ENCODE peak calls at places on chromosomes 4 and X, in four cellular contexts. Y is naive thymus-derived CD8-positive, alpha-beta T cell; M is GDM1; D is AG09309. L is an unnamed sample.
A peak's percentile ranks its signal among the peaks of the same experiment; 100 is the strongest.

GRCh38 chr4:13903851-13904340 is 276.4 kb upstream of the BOD1L1 start:
- DNase-seq in M (no peak), Y (no peak), D (no peak), L (no peak)

GRCh38 chrX:139734996-139735395 is 27.0 kb upstream of the MCF2 start:
- DNase-seq in M (no peak), D (no peak), Y (no peak), L (no peak)

GRCh38 chr4:9765091-9765490 is 16.3 kb upstream of the DRD5 start:
- DNase-seq in D (no peak), Y (no peak), M (no peak), L (no peak)

GRCh38 chr4:71202703-71203102 is 136.1 kb upstream of the SLC4A4 start:
- DNase-seq in D (no peak), M (no peak), Y (no peak), L (no peak)

GRCh38 chrX:45992402-45993123 is 552.7 kb downstream of the ZNF674 start:
- DNase-seq in M (no peak), D (no peak), Y (no peak), L (no peak)

GRCh38 chr4:1239949-1240305 is 9.0 kb downstream of the CTBP1 start:
- DNase-seq in M (no peak), Y (no peak), D (no peak), L (no peak)

GRCh38 chr4:44448548-44449443 is at the start of gene KCTD8:
- DNase-seq in M (peak; percentile 23), D (peak; percentile 4), Y (peak; percentile 29), L (no peak)

GRCh38 chrX:72201836-72202536 is 20.4 kb downstream of the PIN4 start:
- DNase-seq in D (peak; percentile 29), Y (no peak), M (no peak), L (no peak)

GRCh38 chr4:2911868-2912267 is 51.3 kb downstream of the NOP14 start:
- DNase-seq in M (no peak), D (no peak), Y (no peak), L (no peak)

GRCh38 chr4:81405900-81406401 is 65.8 kb downstream of the RASGEF1B start:
- DNase-seq in M (peak; percentile 25), D (peak; percentile 34), Y (no peak), L (peak; percentile 19)

GRCh38 chr4:186904104-186904503 is 180.4 kb upstream of the FAT1 start:
- DNase-seq in M (no peak), Y (no peak), D (peak; percentile 80), L (no peak)

GRCh38 chr4:15234585-15235126 is 193.2 kb upstream of the C1QTNF7 start:
- DNase-seq in D (peak; percentile 98), Y (no peak), M (no peak), L (no peak)

GRCh38 chr4:42306221-42307109 is 90.8 kb upstream of the SHISA3 start:
- DNase-seq in D (no peak), Y (no peak), M (no peak), L (no peak)

GRCh38 chr4:144565558-144566195 is 80.3 kb upstream of the HHIP start:
- DNase-seq in D (no peak), M (no peak), Y (no peak), L (no peak)

GRCh38 chr4:40721730-40722171 is 28.0 kb upstream of the NSUN7 start:
- DNase-seq in M (no peak), D (peak; percentile 20), Y (no peak), L (no peak)

GRCh38 chr4:160159457-160159856 is 1056.6 kb downstream of the RAPGEF2 start:
- DNase-seq in M (no peak), D (no peak), Y (no peak), L (no peak)

GRCh38 chrX:56025872-56026571 is 206.1 kb upstream of the KLF8 start:
- DNase-seq in M (no peak), D (no peak), Y (no peak), L (no peak)

GRCh38 chr4:10456270-10457254 is 664 bp downstream of the ZNF518B start:
- DNase-seq in D (no peak), Y (peak; percentile 45), M (no peak), L (no peak)

GRCh38 chrX:63754141-63754859 is 30.7 kb downstream of the ARHGEF9 start:
- DNase-seq in D (no peak), Y (no peak), M (no peak), L (no peak)

GRCh38 chrX:115898382-115899001 is 272.1 kb upstream of the AGTR2 start:
- DNase-seq in M (peak; percentile 71), Y (no peak), D (no peak), L (no peak)

GRCh38 chr4:140662082-140662869 is 93.5 kb upstream of the UCP1 start:
- DNase-seq in M (no peak), D (no peak), Y (no peak), L (no peak)

GRCh38 chr4:26330186-26330787 is 9.5 kb downstream of the RBPJ start:
- DNase-seq in Y (no peak), D (no peak), M (peak; percentile 25), L (peak; percentile 11)

GRCh38 chr4:179989975-179990374 is 2253.2 kb upstream of the TENM3 start:
- DNase-seq in D (no peak), Y (no peak), M (peak; percentile 25), L (peak; percentile 20)

GRCh38 chrX:74343970-74344622 is 40.1 kb downstream of the ZCCHC13 start:
- DNase-seq in D (peak; percentile 87), Y (no peak), M (peak; percentile 50), L (no peak)

GRCh38 chr4:73929285-73929684 is 52.5 kb downstream of the PF4 start:
- DNase-seq in Y (no peak), M (no peak), D (no peak), L (no peak)

GRCh38 chr4:188138227-188138626 is 1.0 kb upstream of the TRIML1 start:
- DNase-seq in M (no peak), Y (no peak), D (no peak), L (no peak)

GRCh38 chr4:10212901-10213300 is 96.3 kb upstream of the WDR1 start:
- DNase-seq in M (no peak), Y (no peak), D (no peak), L (no peak)

GRCh38 chr4:160423879-160424451 is 1321.1 kb downstream of the RAPGEF2 start:
- DNase-seq in D (no peak), M (no peak), Y (no peak), L (no peak)

GRCh38 chr4:55781809-55782208 is 37.8 kb upstream of the EXOC1L start:
- DNase-seq in D (no peak), M (no peak), Y (no peak), L (no peak)

GRCh38 chr4:74320559-74321118 is 12.4 kb downstream of the EPGN start:
- DNase-seq in D (no peak), M (peak; percentile 50), Y (no peak), L (peak; percentile 5)

L was measured in SIG-M5.